ENCODE peak calls at places on chromosomes 13 and 19, in four cellular contexts. H is uterus, O is ovary, L is H54. T is an unnamed sample.

GRCh38 chr13:42745655-42746054 is 35.7 kb upstream of the FAM216B start:
- DNase-seq in H (no peak), L (no peak), O (no peak), T (no peak)

GRCh38 chr19:4803736-4804695 is 12.5 kb downstream of the FEM1A start:
- DNase-seq in H (peak), L (no peak), O (peak), T (peak)

GRCh38 chr19:6086081-6086858 is 24.0 kb downstream of the RFX2 start:
- DNase-seq in H (no peak), O (no peak), L (no peak), T (no peak)

GRCh38 chr13:42174344-42175162 is 97.4 kb upstream of the AKAP11 start:
- DNase-seq in L (no peak), H (no peak), O (no peak), T (no peak)

GRCh38 chr13:67078062-67078461 is 152.1 kb downstream of the PCDH9 start:
- DNase-seq in O (no peak), L (no peak), H (no peak), T (no peak)

GRCh38 chr19:2326699-2327360 is 1.6 kb downstream of the LSM7 start:
- DNase-seq in H (no peak), O (no peak), L (no peak), T (no peak)

GRCh38 chr19:54160182-54160811 is 776 bp upstream of the LENG1 start:
- DNase-seq in L (no peak), H (no peak), O (no peak), T (peak)

GRCh38 chr13:50119593-50119992 is 104.3 kb downstream of the KCNRG start:
- DNase-seq in O (no peak), H (no peak), L (no peak), T (no peak)

GRCh38 chr19:29667941-29668340 is 2.7 kb downstream of the PLEKHF1 start:
- DNase-seq in L (no peak), H (no peak), O (no peak), T (no peak)

GRCh38 chr13:98216135-98216565 is 39.1 kb upstream of the RNF113B start:
- DNase-seq in H (no peak), O (peak), L (peak), T (peak)

GRCh38 chr13:23754506-23754905 is 134.7 kb downstream of the MIPEP start:
- DNase-seq in H (no peak), L (no peak), O (no peak), T (no peak)

GRCh38 chr19:3387645-3388589 is 21.5 kb downstream of the NFIC start:
- DNase-seq in L (no peak), O (peak), H (peak), T (peak)

GRCh38 chr13:53507741-53508140 is 479.1 kb downstream of the OLFM4 start:
- DNase-seq in O (no peak), H (no peak), L (no peak), T (no peak)

GRCh38 chr13:110337287-110337686 is 30.2 kb downstream of the COL4A2 start:
- DNase-seq in O (no peak), H (no peak), L (no peak), T (no peak)

GRCh38 chr19:42253245-42254082 is 1.5 kb downstream of the ERF start:
- DNase-seq in H (peak), O (peak), L (no peak), T (peak)

GRCh38 chr19:57570707-57571106 is 8.0 kb downstream of the ZNF416 start:
- DNase-seq in H (no peak), L (no peak), O (no peak), T (no peak)

GRCh38 chr19:10766681-10767201 is 48.9 kb downstream of the DNM2 start:
- DNase-seq in L (peak), O (peak), H (no peak), T (peak)

GRCh38 chr19:30649934-30650614 is 277.9 kb downstream of the ZNF536 start:
- DNase-seq in L (peak), O (no peak), H (no peak), T (peak)

GRCh38 chr13:38670627-38671026 is 16.2 kb upstream of the FREM2 start:
- DNase-seq in L (no peak), H (no peak), O (no peak), T (peak)

GRCh38 chr19:41932259-41933130 is 4.2 kb upstream of the ERFL start:
- DNase-seq in H (no peak), L (no peak), O (no peak), T (no peak)

GRCh38 chr13:76189882-76190519 is 553.9 kb downstream of the LMO7 start:
- DNase-seq in H (no peak), O (no peak), L (no peak), T (no peak)

GRCh38 chr13:31846984-31847752 is 107.8 kb downstream of the RXFP2 start:
- DNase-seq in H (no peak), L (no peak), O (no peak), T (peak)

GRCh38 chr19:7545295-7545694 is 9.8 kb downstream of the PNPLA6 start:
- DNase-seq in H (no peak), O (no peak), L (no peak), T (no peak)

GRCh38 chr19:45340899-45341453 is 426 bp downstream of the KLC3 start:
- DNase-seq in L (no peak), H (no peak), O (no peak), T (peak)

GRCh38 chr19:33784432-33784831 is 12.2 kb upstream of the KCTD15 start:
- DNase-seq in L (no peak), H (no peak), O (no peak), T (no peak)

GRCh38 chr19:310141-310651 is 19.0 kb upstream of the PLPP2 start:
- DNase-seq in O (no peak), H (no peak), L (no peak), T (no peak)

GRCh38 chr13:25207291-25207690 is 35.2 kb upstream of the AMER2 start:
- DNase-seq in H (no peak), L (no peak), O (no peak), T (no peak)

GRCh38 chr13:111668451-111668850 is 348.0 kb downstream of the TEX29 start:
- DNase-seq in O (no peak), L (no peak), H (no peak), T (no peak)

GRCh38 chr13:40389081-40389641 is 277.3 kb downstream of the FOXO1 start:
- DNase-seq in H (no peak), O (no peak), L (no peak), T (peak)

GRCh38 chr13:60696602-60697001 is 299.6 kb downstream of the TDRD3 start:
- DNase-seq in H (no peak), O (no peak), L (no peak), T (no peak)

GRCh38 chr13:55497486-55497885 is 1643.2 kb upstream of the PRR20A start:
- DNase-seq in L (no peak), O (no peak), H (no peak), T (no peak)

GRCh38 chr19:22332924-22333323 is 46.7 kb downstream of the ZNF729 start:
- DNase-seq in O (no peak), H (no peak), L (no peak), T (no peak)

GRCh38 chr13:26968431-26969335 is 202.9 kb downstream of the USP12 start:
- DNase-seq in O (no peak), H (no peak), L (peak), T (no peak)

GRCh38 chr13:85137516-85137915 is 661.7 kb downstream of the SLITRK6 start:
- DNase-seq in H (no peak), O (no peak), L (no peak), T (no peak)

GRCh38 chr19:6735181-6735891 is 2.0 kb downstream of the GPR108 start:
- DNase-seq in L (no peak), O (no peak), H (no peak), T (no peak)

GRCh38 chr19:958967-959685 is 25.0 kb upstream of the WDR18 start:
- DNase-seq in H (no peak), L (peak), O (no peak), T (no peak)

GRCh38 chr19:51777570-51778460 is 16.8 kb downstream of the FPR2 start:
- DNase-seq in H (peak), L (peak), O (peak), T (peak)

GRCh38 chr19:47095707-47096704 is 17.6 kb downstream of the ZC3H4 start:
- DNase-seq in H (no peak), O (no peak), L (no peak), T (peak)
- TF ChIP-seq POLR2A in H (no peak), O (no peak), L (no peak), T (no peak)

DNA sequence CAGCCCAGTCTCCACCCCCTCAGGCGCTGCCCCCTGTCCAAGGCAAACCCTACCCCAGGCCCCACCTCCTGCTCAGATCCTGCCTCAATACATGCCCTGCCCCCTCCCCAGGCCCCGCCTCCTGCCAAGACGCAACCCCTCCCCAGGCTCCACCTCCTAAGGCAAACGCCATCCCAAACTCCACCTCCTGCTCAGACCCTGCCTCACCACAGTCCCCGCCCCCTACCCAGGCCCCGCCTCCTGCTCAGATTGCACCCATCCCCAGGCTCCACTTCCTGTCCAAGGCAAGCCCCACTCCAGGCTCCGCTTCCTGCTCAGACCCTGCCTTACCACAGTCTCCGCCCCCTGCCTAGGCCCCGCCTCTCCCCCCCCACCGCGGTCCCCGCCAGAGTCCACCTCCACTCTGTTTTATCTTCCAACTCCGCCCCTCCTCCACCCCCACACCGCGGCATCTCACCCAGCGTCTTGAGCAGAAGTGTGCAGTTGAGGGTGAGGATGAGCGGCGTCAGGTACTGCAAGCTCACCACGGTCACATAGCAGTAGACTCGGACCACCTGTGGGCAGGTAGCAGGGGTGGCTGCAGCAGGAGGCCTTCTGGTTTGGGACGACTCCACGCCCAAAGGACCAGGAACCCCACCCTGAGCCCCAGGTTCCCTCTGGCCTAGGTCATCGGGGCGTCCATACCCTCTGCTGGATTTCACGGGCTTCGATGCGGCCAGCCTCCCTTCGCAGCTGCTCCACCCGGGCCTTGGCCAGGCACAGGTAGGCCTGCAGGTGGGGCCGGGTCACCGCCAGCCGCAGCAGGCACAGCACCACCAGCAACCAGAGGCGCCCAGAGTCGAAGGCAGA is 17.7 kb downstream of the TMEM161A start:
- DNase-seq in O (peak), L (no peak), H (peak), T (no peak)
- TF ChIP-seq POLR2A in O (no peak), L (no peak), H (no peak), T (no peak)

GRCh38 chr13:20711301-20712044 is 8.0 kb downstream of the IL17D start:
- DNase-seq in L (no peak), O (no peak), H (no peak), T (no peak)

GRCh38 chr13:20706661-20707060 is 3.2 kb downstream of the IL17D start:
- DNase-seq in L (no peak), H (no peak), O (no peak), T (no peak)

GRCh38 chr13:20709782-20710181 is 6.3 kb downstream of the IL17D start:
- DNase-seq in L (no peak), H (no peak), O (no peak), T (no peak)

GRCh38 chr13:20708216-20708615 is 4.7 kb downstream of the IL17D start:
- DNase-seq in L (no peak), O (no peak), H (no peak), T (no peak)

DNA sequence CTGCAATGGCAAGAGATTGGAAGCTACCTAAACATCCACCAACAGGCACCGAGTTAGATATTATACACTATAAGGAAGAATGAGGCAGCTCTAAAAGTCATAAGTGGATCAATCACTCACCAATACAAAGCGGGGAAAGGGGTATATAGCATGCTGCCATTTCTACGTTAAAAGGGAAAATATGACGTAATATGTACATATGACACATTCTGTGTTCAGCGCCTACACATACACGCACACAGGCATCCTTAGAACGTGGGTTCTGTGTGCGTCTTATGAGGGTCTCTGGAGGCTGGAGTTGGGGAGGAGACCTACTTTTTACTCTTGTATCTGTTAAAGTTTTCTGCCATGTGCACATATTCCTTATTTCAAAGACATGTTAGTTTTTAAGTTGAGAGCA is 5.9 kb downstream of the IL17D start:
- DNase-seq in H (no peak), L (no peak), O (no peak), T (no peak)
- TF ChIP-seq POLR2A in H (no peak), L (no peak), O (no peak), T (no peak)

DNA sequence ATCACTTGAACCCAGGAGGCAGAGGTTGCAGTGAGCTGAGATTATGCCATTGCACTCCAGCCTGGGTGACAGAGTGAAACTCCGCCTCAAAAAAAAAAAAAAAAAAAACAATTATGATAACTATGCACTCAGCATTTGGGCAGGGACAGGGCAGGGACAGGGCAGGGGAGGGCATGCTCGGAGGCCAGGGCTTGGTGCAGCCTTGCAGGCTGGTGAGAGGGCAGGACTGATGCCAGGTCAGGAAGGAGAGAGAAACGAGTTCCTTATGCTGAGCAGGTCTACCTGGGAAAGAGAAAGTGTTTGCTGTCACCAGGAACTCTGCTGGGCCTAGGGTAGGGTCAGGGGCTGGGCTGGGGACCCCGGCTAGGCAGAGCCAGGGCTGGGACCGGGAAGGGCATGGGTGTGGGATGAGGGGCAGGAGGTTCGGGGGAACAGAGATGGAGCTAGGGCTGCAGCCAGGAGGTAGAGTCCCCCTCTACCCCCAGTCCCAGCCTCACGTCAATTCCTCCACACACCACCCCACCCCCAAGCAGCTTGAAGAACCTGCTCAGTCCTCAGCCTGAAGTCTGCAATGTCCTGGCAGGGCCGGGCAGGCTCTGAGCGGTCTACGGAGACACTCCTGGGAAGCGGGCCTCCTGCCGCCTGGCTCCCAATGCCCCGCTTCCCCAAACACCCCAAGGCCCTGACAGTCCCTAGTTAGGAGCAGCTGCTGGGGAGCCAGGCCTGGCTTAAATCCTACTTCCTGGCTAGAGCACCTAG is 2.8 kb downstream of the FXYD3 start:
- DNase-seq in L (no peak), O (no peak), H (no peak), T (no peak)
- TF ChIP-seq POLR2A in L (no peak), O (no peak), H (no peak), T (no peak)

GRCh38 chr13:113022391-113023216 is 53.6 kb downstream of the MCF2L start:
- DNase-seq in O (no peak), L (no peak), H (no peak), T (no peak)

GRCh38 chr13:113026391-113026910 is 57.4 kb downstream of the MCF2L start:
- DNase-seq in O (no peak), L (no peak), H (no peak), T (no peak)

GRCh38 chr13:113023217-113023597 is 54.2 kb downstream of the MCF2L start:
- DNase-seq in H (no peak), L (no peak), O (no peak), T (no peak)

GRCh38 chr13:113023694-113024430 is 54.8 kb downstream of the MCF2L start:
- DNase-seq in O (no peak), H (no peak), L (no peak), T (no peak)

DNA sequence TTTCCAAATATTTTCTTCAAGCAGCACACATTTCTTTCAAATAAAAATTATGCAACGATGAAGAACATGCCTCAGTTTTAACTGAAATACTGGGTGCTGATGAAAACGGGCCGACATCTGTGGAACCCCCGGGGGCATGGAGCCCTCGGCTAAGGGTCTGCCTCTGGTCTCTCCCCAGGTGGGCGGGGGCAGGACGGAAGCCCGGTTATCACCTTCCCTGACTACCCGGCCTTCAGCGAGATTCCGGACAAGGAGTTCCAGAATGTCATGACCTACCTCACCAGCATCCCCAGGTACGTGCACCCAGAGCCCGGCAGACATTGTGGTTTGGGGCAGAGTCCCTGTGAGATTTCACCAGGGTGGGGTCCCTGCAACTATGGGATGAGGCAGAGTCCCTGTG is 55.5 kb downstream of the MCF2L start:
- DNase-seq in L (no peak), O (no peak), H (no peak), T (no peak)
- TF ChIP-seq POLR2A in L (no peak), O (no peak), H (no peak), T (no peak)

GRCh38 chr19:35262101-35262761 is 6.5 kb upstream of the USF2 start:
- DNase-seq in H (no peak), L (peak), O (no peak), T (peak)
- TF ChIP-seq POLR2A in H (no peak), L (no peak), O (no peak), T (no peak)

T was measured in thyroid gland.